ENCODE peak calls at places on chromosomes 12 and 14, in seven cellular contexts. One of them, this sample, is unnamed.
A peak's percentile ranks its signal among the peaks of the same experiment; 100 is the strongest.

GRCh38 chr12:123271182-123271491 is 519 bp downstream of the CDK2AP1 start:
- DNase-seq in gastrocnemius medialis: peak; percentile 56
- DNase-seq in transverse colon: peak; percentile 81
- DNase-seq in IMR-90: peak; percentile 33
- DNase-seq in suprapubic skin: peak; percentile 82
- DNase-seq in ovary: peak; percentile 77
- DNase-seq in tibial nerve: no peak
- DNase-seq in this sample: no peak

GRCh38 chr14:50714452-50715073 is 46.5 kb upstream of the SAV1 start:
- DNase-seq in tibial nerve: no peak
- DNase-seq in transverse colon: no peak
- DNase-seq in IMR-90: peak; percentile 38
- DNase-seq in gastrocnemius medialis: no peak
- DNase-seq in suprapubic skin: no peak
- DNase-seq in ovary: no peak
- DNase-seq in this sample: no peak

GRCh38 chr12:118880745-118881144 is 100.6 kb upstream of the SRRM4 start:
- DNase-seq in ovary: no peak
- DNase-seq in IMR-90: no peak
- DNase-seq in suprapubic skin: no peak
- DNase-seq in gastrocnemius medialis: no peak
- DNase-seq in tibial nerve: no peak
- DNase-seq in transverse colon: no peak
- DNase-seq in this sample: no peak

GRCh38 chr12:110776410-110776809 is 33.7 kb upstream of the PPP1CC start:
- DNase-seq in tibial nerve: no peak
- DNase-seq in transverse colon: peak; percentile 17
- DNase-seq in suprapubic skin: no peak
- DNase-seq in gastrocnemius medialis: no peak
- DNase-seq in ovary: no peak
- DNase-seq in IMR-90: no peak
- DNase-seq in this sample: no peak

GRCh38 chr14:22753586-22753985 is 12.9 kb upstream of the OXA1L start:
- DNase-seq in gastrocnemius medialis: no peak
- DNase-seq in suprapubic skin: no peak
- DNase-seq in ovary: no peak
- DNase-seq in transverse colon: no peak
- DNase-seq in IMR-90: no peak
- DNase-seq in tibial nerve: no peak
- DNase-seq in this sample: no peak

GRCh38 chr12:52434760-52435530 is 774 bp upstream of the KRT75 start:
- DNase-seq in IMR-90: peak; percentile 4
- DNase-seq in ovary: no peak
- DNase-seq in gastrocnemius medialis: no peak
- DNase-seq in transverse colon: no peak
- DNase-seq in suprapubic skin: no peak
- DNase-seq in tibial nerve: no peak
- DNase-seq in this sample: no peak

GRCh38 chr14:90060965-90061848 is 587 bp upstream of the KCNK13 start:
- DNase-seq in IMR-90: no peak
- DNase-seq in transverse colon: no peak
- DNase-seq in suprapubic skin: no peak
- DNase-seq in gastrocnemius medialis: no peak
- DNase-seq in tibial nerve: no peak
- DNase-seq in ovary: no peak
- DNase-seq in this sample: no peak

GRCh38 chr12:54304187-54304810 is 3.5 kb upstream of the NFE2 start:
- DNase-seq in IMR-90: no peak
- DNase-seq in suprapubic skin: peak; percentile 79
- DNase-seq in tibial nerve: peak; percentile 60
- DNase-seq in transverse colon: peak; percentile 69
- DNase-seq in ovary: peak; percentile 49
- DNase-seq in gastrocnemius medialis: peak; percentile 28
- DNase-seq in this sample: peak; percentile 47

GRCh38 chr12:57845478-57846284 is 848 bp downstream of the CTDSP2 start:
- DNase-seq in suprapubic skin: peak; percentile 87
- DNase-seq in tibial nerve: peak; percentile 81
- DNase-seq in ovary: peak; percentile 71
- DNase-seq in gastrocnemius medialis: peak; percentile 66
- DNase-seq in IMR-90: no peak
- DNase-seq in transverse colon: peak; percentile 77
- DNase-seq in this sample: no peak

GRCh38 chr12:104598342-104599271 is 141.9 kb downstream of the CHST11 start:
- DNase-seq in gastrocnemius medialis: no peak
- DNase-seq in IMR-90: no peak
- DNase-seq in tibial nerve: no peak
- DNase-seq in ovary: no peak
- DNase-seq in transverse colon: no peak
- DNase-seq in suprapubic skin: no peak
- DNase-seq in this sample: no peak

GRCh38 chr12:89750821-89751227 is 42.2 kb upstream of the ATP2B1 start:
- DNase-seq in ovary: no peak
- DNase-seq in gastrocnemius medialis: no peak
- DNase-seq in suprapubic skin: no peak
- DNase-seq in tibial nerve: no peak
- DNase-seq in transverse colon: no peak
- DNase-seq in IMR-90: no peak
- DNase-seq in this sample: no peak

GRCh38 chr12:52216107-52216506 is 16.9 kb upstream of the KRT7 start:
- DNase-seq in IMR-90: peak; percentile 28
- DNase-seq in tibial nerve: no peak
- DNase-seq in gastrocnemius medialis: no peak
- DNase-seq in ovary: no peak
- DNase-seq in suprapubic skin: peak; percentile 38
- DNase-seq in transverse colon: no peak
- DNase-seq in this sample: no peak

GRCh38 chr12:91620949-91621348 is 438.3 kb upstream of the DCN start:
- DNase-seq in gastrocnemius medialis: no peak
- DNase-seq in ovary: no peak
- DNase-seq in suprapubic skin: no peak
- DNase-seq in transverse colon: no peak
- DNase-seq in IMR-90: peak; percentile 12
- DNase-seq in tibial nerve: no peak
- DNase-seq in this sample: no peak

GRCh38 chr12:88951860-88952483 is 371.7 kb upstream of the KITLG start:
- DNase-seq in suprapubic skin: no peak
- DNase-seq in transverse colon: no peak
- DNase-seq in tibial nerve: no peak
- DNase-seq in IMR-90: no peak
- DNase-seq in gastrocnemius medialis: no peak
- DNase-seq in ovary: no peak
- DNase-seq in this sample: no peak

GRCh38 chr14:74881425-74882102 is at the start of gene DLST:
- DNase-seq in tibial nerve: peak; percentile 76
- DNase-seq in transverse colon: peak; percentile 91
- DNase-seq in ovary: peak; percentile 84
- DNase-seq in gastrocnemius medialis: peak; percentile 68
- DNase-seq in suprapubic skin: peak; percentile 91
- DNase-seq in IMR-90: peak; percentile 84
- DNase-seq in this sample: no peak

GRCh38 chr12:120216742-120217595 is 16.1 kb upstream of the RPLP0 start:
- DNase-seq in ovary: no peak
- DNase-seq in IMR-90: no peak
- DNase-seq in tibial nerve: no peak
- DNase-seq in suprapubic skin: no peak
- DNase-seq in transverse colon: no peak
- DNase-seq in gastrocnemius medialis: no peak
- DNase-seq in this sample: no peak
- TF ChIP-seq POLR2A in ovary: no peak
- TF ChIP-seq POLR2A in IMR-90: no peak
- TF ChIP-seq POLR2A in tibial nerve: no peak
- TF ChIP-seq POLR2A in suprapubic skin: no peak
- TF ChIP-seq POLR2A in transverse colon: no peak
- TF ChIP-seq POLR2A in gastrocnemius medialis: no peak
- TF ChIP-seq POLR2A in this sample: no peak

GRCh38 chr14:99884834-99885648 is 91.8 kb downstream of the EML1 start:
- DNase-seq in ovary: peak; percentile 28
- DNase-seq in suprapubic skin: no peak
- DNase-seq in IMR-90: peak; percentile 77
- DNase-seq in transverse colon: no peak
- DNase-seq in tibial nerve: no peak
- DNase-seq in gastrocnemius medialis: no peak
- DNase-seq in this sample: no peak
- H3K4me3 ChIP-seq in ovary: no peak overlapping the region
- H3K4me3 ChIP-seq in suprapubic skin: no peak overlapping the region
- H3K4me3 ChIP-seq in IMR-90: no peak overlapping the region
- H3K4me3 ChIP-seq in transverse colon: no peak overlapping the region
- H3K4me3 ChIP-seq in tibial nerve: no peak overlapping the region
- H3K4me3 ChIP-seq in gastrocnemius medialis: no peak overlapping the region
- H3K4me3 ChIP-seq in this sample: no peak overlapping the region

DNA sequence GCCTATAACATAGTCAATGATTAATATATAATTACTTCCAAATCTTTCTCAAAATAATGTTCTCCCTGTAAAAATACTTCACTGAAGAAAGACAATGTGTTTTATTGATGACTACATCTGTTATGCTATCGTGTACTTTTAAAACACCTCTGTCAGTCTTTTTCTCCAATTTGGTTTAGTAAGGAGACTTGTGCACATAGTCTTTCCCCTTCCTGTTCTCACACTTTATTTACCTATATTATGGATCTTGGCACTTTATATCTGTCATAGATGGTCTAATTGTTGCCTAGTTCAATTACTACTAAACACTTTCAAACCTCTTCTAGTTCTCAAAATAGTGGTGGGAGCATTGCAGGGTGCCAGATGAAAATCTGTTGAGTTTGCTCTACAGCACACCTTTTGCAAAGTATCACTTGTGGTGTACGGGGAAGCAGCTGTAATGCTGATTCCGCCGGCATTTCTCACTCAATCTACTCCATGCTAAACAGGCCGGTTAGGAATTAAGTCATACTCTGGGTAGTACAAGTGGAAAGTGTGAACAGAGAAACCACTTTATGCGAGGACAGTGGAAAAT is 1.1 kb upstream of the INSM2 start:
- DNase-seq in ovary: no peak
- DNase-seq in transverse colon: no peak
- DNase-seq in tibial nerve: no peak
- DNase-seq in suprapubic skin: no peak
- DNase-seq in IMR-90: no peak
- DNase-seq in gastrocnemius medialis: no peak
- DNase-seq in this sample: no peak
- H3K27me3 ChIP-seq in ovary: peaks cover 4% of the 10 kb centered on the region
- H3K27me3 ChIP-seq in transverse colon: peaks cover 86% of the 10 kb centered on the region
- H3K27me3 ChIP-seq in tibial nerve: no peaks in the 10 kb centered on the region
- H3K27me3 ChIP-seq in suprapubic skin: peaks cover 68% of the 10 kb centered on the region
- H3K27me3 ChIP-seq in IMR-90: peaks cover 40% of the 10 kb centered on the region
- H3K27me3 ChIP-seq in gastrocnemius medialis: peaks cover 38% of the 10 kb centered on the region
- H3K27me3 ChIP-seq in this sample: peaks cover 84% of the 10 kb centered on the region

GRCh38 chr14:64702493-64703392 is 1.5 kb upstream of the PLEKHG3 start:
- DNase-seq in suprapubic skin: peak; percentile 72
- DNase-seq in tibial nerve: no peak
- DNase-seq in IMR-90: no peak
- DNase-seq in transverse colon: peak; percentile 81
- DNase-seq in ovary: no peak
- DNase-seq in gastrocnemius medialis: no peak
- DNase-seq in this sample: no peak

GRCh38 chr14:64704743-64705405 is 650 bp downstream of the PLEKHG3 start:
- DNase-seq in gastrocnemius medialis: no peak
- DNase-seq in transverse colon: peak; percentile 50
- DNase-seq in suprapubic skin: peak; percentile 76
- DNase-seq in tibial nerve: no peak
- DNase-seq in IMR-90: peak; percentile 15
- DNase-seq in ovary: no peak
- DNase-seq in this sample: no peak

GRCh38 chr14:64701660-64702059 is 2.6 kb upstream of the PLEKHG3 start:
- DNase-seq in tibial nerve: no peak
- DNase-seq in suprapubic skin: no peak
- DNase-seq in transverse colon: no peak
- DNase-seq in ovary: no peak
- DNase-seq in IMR-90: no peak
- DNase-seq in gastrocnemius medialis: no peak
- DNase-seq in this sample: no peak

GRCh38 chr14:64704145-64704742 is at the start of gene PLEKHG3:
- DNase-seq in suprapubic skin: peak; percentile 83
- DNase-seq in tibial nerve: no peak
- DNase-seq in gastrocnemius medialis: peak; percentile 33
- DNase-seq in ovary: peak; percentile 85
- DNase-seq in IMR-90: peak; percentile 69
- DNase-seq in transverse colon: peak; percentile 90
- DNase-seq in this sample: no peak

DNA sequence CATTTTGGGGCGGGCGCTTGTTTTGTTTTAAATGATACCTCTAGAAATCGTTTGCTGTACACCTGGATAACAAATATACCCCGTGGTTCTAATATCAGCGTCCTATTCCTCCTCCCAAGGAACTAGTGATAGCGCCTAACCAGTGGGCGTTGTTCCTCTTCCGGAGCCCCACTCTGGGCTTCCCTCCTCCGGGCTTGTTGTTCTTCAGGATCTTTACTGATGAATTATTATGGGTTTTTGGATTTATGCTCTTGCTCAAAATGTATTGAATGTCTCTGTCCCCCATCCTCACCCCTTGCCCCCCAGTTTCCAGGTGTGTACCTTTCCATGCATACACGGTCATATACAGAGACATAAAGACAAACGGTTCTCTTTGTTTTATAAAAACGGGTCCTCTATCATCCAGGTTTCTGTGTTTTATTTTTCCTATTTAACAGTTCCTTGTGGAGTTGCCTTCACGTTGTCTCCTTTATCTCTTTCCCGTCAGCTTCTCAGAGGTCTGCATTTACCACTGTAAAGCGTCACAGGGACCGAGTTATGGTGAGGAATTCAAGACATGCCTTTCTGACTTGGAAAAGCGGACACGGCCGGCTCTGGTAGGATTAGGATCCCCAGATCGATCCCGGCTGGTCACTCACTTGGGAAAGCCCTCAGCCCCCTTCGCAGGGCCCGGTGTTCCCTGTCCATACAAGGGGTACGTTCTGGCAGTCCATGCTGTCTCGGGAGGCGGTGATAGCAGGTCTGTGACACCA is 655 bp upstream of the PLEKHG3 start:
- DNase-seq in suprapubic skin: no peak
- DNase-seq in ovary: no peak
- DNase-seq in tibial nerve: no peak
- DNase-seq in IMR-90: no peak
- DNase-seq in gastrocnemius medialis: no peak
- DNase-seq in transverse colon: no peak
- DNase-seq in this sample: no peak
- TF ChIP-seq POLR2A in suprapubic skin: no peak
- TF ChIP-seq POLR2A in ovary: no peak
- TF ChIP-seq POLR2A in tibial nerve: no peak
- TF ChIP-seq POLR2A in IMR-90: no peak
- TF ChIP-seq POLR2A in gastrocnemius medialis: no peak
- TF ChIP-seq POLR2A in transverse colon: no peak
- TF ChIP-seq POLR2A in this sample: no peak

GRCh38 chr12:11747969-11748368 is 98.5 kb downstream of the ETV6 start:
- DNase-seq in ovary: no peak
- DNase-seq in IMR-90: no peak
- DNase-seq in suprapubic skin: no peak
- DNase-seq in tibial nerve: no peak
- DNase-seq in gastrocnemius medialis: no peak
- DNase-seq in transverse colon: no peak
- DNase-seq in this sample: no peak
- H3K4me3 ChIP-seq in ovary: no peak overlapping the region
- H3K4me3 ChIP-seq in IMR-90: no peak overlapping the region
- H3K4me3 ChIP-seq in suprapubic skin: no peak overlapping the region
- H3K4me3 ChIP-seq in tibial nerve: no peak overlapping the region
- H3K4me3 ChIP-seq in gastrocnemius medialis: no peak overlapping the region
- H3K4me3 ChIP-seq in transverse colon: no peak overlapping the region
- H3K4me3 ChIP-seq in this sample: no peak overlapping the region

GRCh38 chr12:13374783-13375182 is 178.3 kb downstream of the EMP1 start:
- DNase-seq in gastrocnemius medialis: no peak
- DNase-seq in IMR-90: no peak
- DNase-seq in tibial nerve: no peak
- DNase-seq in suprapubic skin: no peak
- DNase-seq in transverse colon: no peak
- DNase-seq in ovary: no peak
- DNase-seq in this sample: no peak
- H3K27me3 ChIP-seq in gastrocnemius medialis: no peaks in the 10 kb centered on the region
- H3K27me3 ChIP-seq in IMR-90: peaks cover 2% of the 10 kb centered on the region
- H3K27me3 ChIP-seq in tibial nerve: no peaks in the 10 kb centered on the region
- H3K27me3 ChIP-seq in suprapubic skin: no peaks in the 10 kb centered on the region
- H3K27me3 ChIP-seq in transverse colon: no peaks in the 10 kb centered on the region
- H3K27me3 ChIP-seq in ovary: no peaks in the 10 kb centered on the region
- H3K27me3 ChIP-seq in this sample: no peaks in the 10 kb centered on the region

GRCh38 chr12:68932701-68933563 is at the start of gene CPM:
- DNase-seq in tibial nerve: peak; percentile 40
- DNase-seq in suprapubic skin: peak; percentile 75
- DNase-seq in transverse colon: peak; percentile 85
- DNase-seq in ovary: peak; percentile 78
- DNase-seq in IMR-90: peak; percentile 25
- DNase-seq in gastrocnemius medialis: peak; percentile 24
- DNase-seq in this sample: no peak
- TF ChIP-seq POLR2A in tibial nerve: peak; percentile 88
- TF ChIP-seq POLR2A in suprapubic skin: no peak
- TF ChIP-seq POLR2A in transverse colon: peak; percentile 92
- TF ChIP-seq POLR2A in ovary: peak; percentile 81
- TF ChIP-seq POLR2A in IMR-90: no peak
- TF ChIP-seq POLR2A in gastrocnemius medialis: peak; percentile 67
- TF ChIP-seq POLR2A in this sample: peak; percentile 87